ENCODE peak calls at places on chromosomes 6 and 20, in five cellular contexts. N is neural progenitor cell, Q is IMR-90, H is pancreas, B is SJSA1. U is an unnamed sample.

GRCh38 chr20:8487715-8488114 is 355.6 kb downstream of the PLCB1 start:
- DNase-seq in N (no peak), Q (no peak), H (no peak), B (no peak), U (no peak)

GRCh38 chr6:135289816-135290215 is 108.7 kb downstream of the MYB start:
- DNase-seq in N (no peak), Q (no peak), H (no peak), B (no peak), U (no peak)

GRCh38 chr20:46172455-46172854 is 54.3 kb downstream of the CD40 start:
- DNase-seq in N (no peak), Q (no peak), H (no peak), B (no peak), U (no peak)

GRCh38 chr6:332671-333070 is 40.4 kb downstream of the DUSP22 start:
- DNase-seq in N (no peak), Q (peak), H (no peak), B (no peak), U (no peak)

GRCh38 chr6:5173862-5174643 is 86.7 kb downstream of the LYRM4 start:
- DNase-seq in N (no peak), Q (peak), H (no peak), B (no peak), U (no peak)

GRCh38 chr6:49849121-49849907 is 17.0 kb downstream of the CRISP1 start:
- DNase-seq in N (peak), Q (peak), H (no peak), B (no peak), U (peak)

GRCh38 chr6:7543761-7544424 is 2.4 kb downstream of the DSP start:
- DNase-seq in N (peak), Q (no peak), H (no peak), B (no peak), U (peak)

GRCh38 chr6:34143884-34144580 is 1.9 kb downstream of the GRM4 start:
- DNase-seq in N (peak), Q (no peak), H (no peak), B (no peak), U (peak)

GRCh38 chr6:110476046-110476849 is at the start of gene SLC22A16:
- DNase-seq in N (no peak), Q (no peak), H (peak), B (no peak), U (no peak)

GRCh38 chr20:21046413-21047070 is 59.6 kb downstream of the LINC00237 start:
- DNase-seq in N (no peak), Q (no peak), H (no peak), B (peak), U (peak)

GRCh38 chr6:45658958-45659357 is 281.2 kb upstream of the SUPT3H start:
- DNase-seq in N (no peak), Q (no peak), H (no peak), B (no peak), U (no peak)

GRCh38 chr20:2849529-2849928 is 9.0 kb downstream of the VPS16 start:
- DNase-seq in N (no peak), Q (no peak), H (no peak), B (peak), U (no peak)

GRCh38 chr6:16725145-16725864 is 36.0 kb downstream of the ATXN1 start:
- DNase-seq in N (no peak), Q (peak), H (no peak), B (no peak), U (no peak)

GRCh38 chr6:157227202-157228166 is 95.8 kb downstream of the TMEM242 start:
- DNase-seq in N (no peak), Q (no peak), H (no peak), B (no peak), U (peak)

GRCh38 chr6:139650941-139651340 is 276.5 kb upstream of the CITED2 start:
- DNase-seq in N (no peak), Q (no peak), H (no peak), B (no peak), U (no peak)

GRCh38 chr20:57391439-57392129 is 388 bp downstream of the RBM38 start:
- DNase-seq in N (peak), Q (no peak), H (peak), B (no peak), U (no peak)

GRCh38 chr6:16670183-16670582 is 91.1 kb downstream of the ATXN1 start:
- DNase-seq in N (no peak), Q (no peak), H (no peak), B (no peak), U (no peak)

GRCh38 chr6:105803439-105803838 is 282.7 kb upstream of the PRDM1 start:
- DNase-seq in N (no peak), Q (peak), H (no peak), B (no peak), U (no peak)

GRCh38 chr6:17790486-17790885 is 83.8 kb upstream of the NUP153 start:
- DNase-seq in N (no peak), Q (no peak), H (no peak), B (no peak), U (no peak)

GRCh38 chr6:106519460-106520394 is 109.6 kb downstream of the RTN4IP1 start:
- DNase-seq in N (no peak), Q (peak), H (no peak), B (peak), U (no peak)

GRCh38 chr20:11376998-11377397 is 540.7 kb upstream of the BTBD3 start:
- DNase-seq in N (no peak), Q (peak), H (no peak), B (no peak), U (no peak)

GRCh38 chr6:52741872-52742271 is 21.4 kb downstream of the GSTA2 start:
- DNase-seq in N (no peak), Q (no peak), H (no peak), B (no peak), U (no peak)

GRCh38 chr20:387520-387919 is 7.0 kb downstream of the TRIB3 start:
- DNase-seq in N (no peak), Q (no peak), H (no peak), B (no peak), U (no peak)

GRCh38 chr6:3770023-3770422 is 18.5 kb upstream of the PXDC1 start:
- DNase-seq in N (peak), Q (no peak), H (no peak), B (no peak), U (peak)

GRCh38 chr6:157990321-157991066 is 8.8 kb downstream of the SYNJ2 start:
- DNase-seq in N (no peak), Q (no peak), H (no peak), B (no peak), U (no peak)

GRCh38 chr6:86031713-86032112 is 389.0 kb upstream of the SYNCRIP start:
- DNase-seq in N (no peak), Q (no peak), H (no peak), B (no peak), U (no peak)

GRCh38 chr6:3614918-3615317 is 136.6 kb downstream of the PXDC1 start:
- DNase-seq in N (no peak), Q (no peak), H (no peak), B (no peak), U (no peak)

GRCh38 chr6:36906539-36906938 is 20.8 kb downstream of the C6orf89 start:
- DNase-seq in N (no peak), Q (no peak), H (peak), B (no peak), U (no peak)

GRCh38 chr6:56757585-56757984 is 114.9 kb upstream of the DST start:
- DNase-seq in N (peak), Q (peak), H (no peak), B (no peak), U (peak)

GRCh38 chr20:33561981-33562601 is 72.2 kb downstream of the CBFA2T2 start:
- DNase-seq in N (peak), Q (peak), H (no peak), B (peak), U (peak)

GRCh38 chr6:98821739-98822405 is 12.5 kb upstream of the POU3F2 start:
- DNase-seq in N (no peak), Q (no peak), H (no peak), B (no peak), U (no peak)

GRCh38 chr6:166955865-166956443 is 396 bp downstream of the RNASET2 start:
- DNase-seq in N (peak), Q (peak), H (peak), B (no peak), U (no peak)

GRCh38 chr6:147941143-147941542 is 401.5 kb upstream of the SASH1 start:
- DNase-seq in N (peak), Q (no peak), H (no peak), B (peak), U (no peak)

GRCh38 chr6:136401749-136402148 is 112.1 kb upstream of the BCLAF1 start:
- DNase-seq in N (no peak), Q (peak), H (no peak), B (no peak), U (no peak)

GRCh38 chr6:123189805-123190204 is 193.8 kb downstream of the CLVS2 start:
- DNase-seq in N (no peak), Q (no peak), H (no peak), B (no peak), U (no peak)
- H3K27ac ChIP-seq in N (no peak), Q (no peak), H (no peak), B (no peak), U (no peak)

GRCh38 chr6:30541515-30542403 is 14.5 kb downstream of the GNL1 start:
- DNase-seq in N (peak), Q (peak), H (peak), B (peak), U (peak)
- H3K27ac ChIP-seq in N (no peak), Q (no peak), H (no peak), B (no peak), U (no peak)

GRCh38 chr20:25221592-25222460 is 26.1 kb upstream of the PYGB start:
- DNase-seq in N (no peak), Q (no peak), H (no peak), B (no peak), U (peak)
- H3K27ac ChIP-seq in N (no peak), Q (no peak), H (no peak), B (peak), U (no peak)

GRCh38 chr6:149138093-149138492 is 179.4 kb upstream of the TAB2 start:
- DNase-seq in N (no peak), Q (no peak), H (no peak), B (no peak), U (no peak)

GRCh38 chr6:149138699-149139294 is 178.7 kb upstream of the TAB2 start:
- DNase-seq in N (no peak), Q (no peak), H (no peak), B (no peak), U (no peak)

GRCh38 chr6:149140910-149141290 is 176.6 kb upstream of the TAB2 start:
- DNase-seq in N (no peak), Q (no peak), H (no peak), B (no peak), U (no peak)

GRCh38 chr6:149139782-149140136 is 177.8 kb upstream of the TAB2 start:
- DNase-seq in N (no peak), Q (no peak), H (no peak), B (no peak), U (no peak)

GRCh38 chr6:149140137-149140909 is 177.2 kb upstream of the TAB2 start:
- DNase-seq in N (no peak), Q (no peak), H (no peak), B (no peak), U (no peak)
- H3K27ac ChIP-seq in N (no peak), Q (no peak), H (no peak), B (no peak), U (no peak)

GRCh38 chr20:44836596-44837120 is 26.3 kb upstream of the RIMS4 start:
- DNase-seq in N (no peak), Q (no peak), H (no peak), B (no peak), U (no peak)
- H3K27ac ChIP-seq in N (no peak), Q (no peak), H (no peak), B (no peak), U (no peak)

DNA sequence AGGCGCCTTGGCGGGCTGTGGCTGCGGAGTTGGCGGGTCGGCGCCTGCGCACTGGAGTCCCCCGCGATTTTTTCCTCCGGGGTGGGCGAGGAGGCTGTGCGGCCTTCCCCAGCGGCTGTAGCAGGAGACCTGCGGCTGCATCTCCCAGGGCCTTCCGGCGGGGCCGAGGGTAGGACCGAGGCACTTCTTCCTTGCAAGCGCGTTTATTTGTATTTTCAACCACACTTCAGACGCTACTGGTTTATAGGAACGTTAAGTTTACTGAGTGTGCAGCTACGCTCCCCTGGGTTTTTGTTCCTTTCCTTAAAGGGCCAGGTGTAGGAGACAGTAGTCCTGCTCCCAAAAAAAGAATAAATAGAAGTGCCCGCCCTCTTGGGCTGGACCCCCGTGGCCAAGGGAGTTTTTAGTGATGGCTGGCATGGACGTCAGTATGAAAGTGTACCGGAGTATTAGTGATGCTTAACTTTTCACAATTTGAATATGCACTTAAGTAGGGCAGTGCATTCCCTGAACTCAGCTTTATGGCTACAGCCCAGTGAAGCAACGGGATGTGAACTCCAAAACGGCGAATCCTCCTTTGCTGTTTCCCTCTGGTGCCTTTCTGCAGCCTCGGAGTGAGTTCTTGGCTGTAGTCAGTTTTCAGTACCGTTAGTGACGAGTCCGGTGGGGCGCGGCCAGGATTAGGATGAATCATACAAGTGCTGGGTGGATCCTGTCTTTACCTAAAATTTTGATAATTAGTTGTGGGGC is 971 bp upstream of the FBXO5 start:
- DNase-seq in N (peak), Q (peak), H (peak), B (peak), U (peak)
- H3K27ac ChIP-seq in N (peak), Q (peak), H (peak), B (peak), U (peak)

GRCh38 chr6:31664790-31665500 is at the start of gene GPANK1:
- DNase-seq in N (peak), Q (peak), H (peak), B (peak), U (peak)
- H3K27ac ChIP-seq in N (peak), Q (peak), H (peak), B (peak), U (peak)

DNA sequence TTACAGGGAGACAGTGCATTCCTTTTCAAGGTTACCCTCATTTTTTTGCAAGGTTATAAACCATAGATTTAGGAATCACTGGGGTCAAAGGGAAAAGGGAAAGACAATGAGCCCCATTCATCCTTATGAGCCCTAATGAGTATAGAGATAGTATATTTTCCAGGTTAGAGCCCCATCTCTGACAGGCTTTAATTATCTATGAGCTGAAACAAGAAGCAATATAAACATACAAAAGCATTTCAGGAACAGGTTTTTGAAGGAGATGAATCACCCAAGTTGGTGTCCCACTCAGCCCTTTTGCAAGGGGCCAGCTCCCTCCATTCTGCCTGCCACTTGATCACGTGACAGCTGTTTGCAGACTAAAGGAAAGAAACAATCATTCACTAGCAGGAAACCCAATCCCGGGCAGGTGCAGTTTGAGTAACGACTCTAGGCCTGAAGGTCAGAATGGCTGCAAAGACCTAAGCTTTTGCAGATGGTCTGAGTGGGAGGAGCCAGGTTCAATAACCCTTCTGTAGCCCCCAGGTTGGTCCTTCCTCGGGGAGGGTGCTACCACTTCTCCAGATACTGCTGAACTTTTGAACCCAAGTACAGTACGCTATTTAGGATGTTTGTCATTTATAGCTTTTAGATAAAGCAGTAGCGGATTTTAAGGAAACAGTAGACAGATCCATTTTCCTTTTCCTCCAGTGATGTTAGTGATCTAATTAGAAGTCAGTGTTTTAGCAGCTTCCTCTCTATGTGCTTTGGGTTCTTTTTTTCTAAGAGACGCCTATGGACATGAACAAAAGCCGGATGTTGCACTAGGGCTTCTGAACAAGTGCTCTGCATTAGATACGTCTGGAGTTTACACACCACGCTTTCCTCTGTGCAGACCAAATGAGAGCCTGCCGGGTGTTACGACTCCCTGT is 253.2 kb downstream of the SOX4 start:
- DNase-seq in N (peak), Q (peak), H (no peak), B (no peak), U (no peak)
- H3K27ac ChIP-seq in N (no peak), Q (no peak), H (no peak), B (no peak), U (peak)